ENCODE peak calls at places on chromosome 13, in six cellular contexts. One of them, this sample, is unnamed.

GRCh38 chr13:52016296-52016695 is 4.1 kb downstream of the ALG11 start:
- DNase-seq in Panc1: no peak
- DNase-seq in stomach: no peak
- DNase-seq in neural progenitor cell: no peak
- DNase-seq in heart right ventricle: no peak
- DNase-seq in body of pancreas: no peak
- DNase-seq in this sample: no peak

GRCh38 chr13:99085139-99085845 is 107.4 kb upstream of the DOCK9 start:
- DNase-seq in neural progenitor cell: peak
- DNase-seq in heart right ventricle: peak
- DNase-seq in body of pancreas: no peak
- DNase-seq in stomach: no peak
- DNase-seq in Panc1: no peak
- DNase-seq in this sample: no peak

GRCh38 chr13:111999352-111999751 is 67.6 kb upstream of the SOX1 start:
- DNase-seq in Panc1: no peak
- DNase-seq in heart right ventricle: no peak
- DNase-seq in stomach: no peak
- DNase-seq in body of pancreas: no peak
- DNase-seq in neural progenitor cell: no peak
- DNase-seq in this sample: no peak

GRCh38 chr13:55403887-55404487 is 1736.7 kb upstream of the PRR20A start:
- DNase-seq in stomach: no peak
- DNase-seq in neural progenitor cell: no peak
- DNase-seq in heart right ventricle: no peak
- DNase-seq in body of pancreas: no peak
- DNase-seq in Panc1: no peak
- DNase-seq in this sample: no peak

GRCh38 chr13:99526549-99526948 is 25.3 kb downstream of the TM9SF2 start:
- DNase-seq in neural progenitor cell: peak
- DNase-seq in stomach: no peak
- DNase-seq in body of pancreas: no peak
- DNase-seq in heart right ventricle: no peak
- DNase-seq in Panc1: no peak
- DNase-seq in this sample: no peak

GRCh38 chr13:24220086-24220703 is 59.7 kb downstream of the SPATA13 start:
- DNase-seq in Panc1: peak
- DNase-seq in neural progenitor cell: peak
- DNase-seq in stomach: peak
- DNase-seq in heart right ventricle: peak
- DNase-seq in body of pancreas: peak
- DNase-seq in this sample: peak

GRCh38 chr13:105817498-105817897 is 718.0 kb downstream of the EFNB2 start:
- DNase-seq in stomach: no peak
- DNase-seq in heart right ventricle: no peak
- DNase-seq in Panc1: no peak
- DNase-seq in neural progenitor cell: no peak
- DNase-seq in body of pancreas: no peak
- DNase-seq in this sample: no peak

GRCh38 chr13:52162279-52163101 is 3.1 kb upstream of the NEK3 start:
- DNase-seq in body of pancreas: no peak
- DNase-seq in heart right ventricle: no peak
- DNase-seq in neural progenitor cell: peak
- DNase-seq in stomach: no peak
- DNase-seq in Panc1: no peak
- DNase-seq in this sample: no peak

GRCh38 chr13:28542804-28543203 is 47.9 kb upstream of the FLT1 start:
- DNase-seq in neural progenitor cell: no peak
- DNase-seq in Panc1: no peak
- DNase-seq in heart right ventricle: no peak
- DNase-seq in stomach: no peak
- DNase-seq in body of pancreas: no peak
- DNase-seq in this sample: no peak

GRCh38 chr13:25466880-25467279 is 95.1 kb downstream of the ATP8A2 start:
- DNase-seq in Panc1: no peak
- DNase-seq in heart right ventricle: no peak
- DNase-seq in body of pancreas: no peak
- DNase-seq in stomach: no peak
- DNase-seq in neural progenitor cell: no peak
- DNase-seq in this sample: peak

GRCh38 chr13:108919036-108919907 is 289.9 kb downstream of the MYO16 start:
- DNase-seq in neural progenitor cell: no peak
- DNase-seq in Panc1: no peak
- DNase-seq in stomach: no peak
- DNase-seq in heart right ventricle: no peak
- DNase-seq in body of pancreas: no peak
- DNase-seq in this sample: no peak

GRCh38 chr13:64293923-64294322 is 2878.3 kb upstream of the PCDH20 start:
- DNase-seq in body of pancreas: no peak
- DNase-seq in Panc1: no peak
- DNase-seq in stomach: no peak
- DNase-seq in neural progenitor cell: no peak
- DNase-seq in heart right ventricle: no peak
- DNase-seq in this sample: no peak

GRCh38 chr13:38804536-38804935 is 117.7 kb downstream of the FREM2 start:
- DNase-seq in neural progenitor cell: no peak
- DNase-seq in stomach: no peak
- DNase-seq in body of pancreas: no peak
- DNase-seq in Panc1: no peak
- DNase-seq in heart right ventricle: no peak
- DNase-seq in this sample: no peak

GRCh38 chr13:42333613-42334328 is 61.8 kb downstream of the AKAP11 start:
- DNase-seq in heart right ventricle: no peak
- DNase-seq in Panc1: peak
- DNase-seq in body of pancreas: no peak
- DNase-seq in neural progenitor cell: peak
- DNase-seq in stomach: no peak
- DNase-seq in this sample: no peak

GRCh38 chr13:62123409-62123808 is 707.8 kb upstream of the PCDH20 start:
- DNase-seq in neural progenitor cell: no peak
- DNase-seq in Panc1: no peak
- DNase-seq in body of pancreas: no peak
- DNase-seq in stomach: no peak
- DNase-seq in heart right ventricle: no peak
- DNase-seq in this sample: no peak

GRCh38 chr13:93243375-93244063 is 16.9 kb downstream of the GPC6 start:
- DNase-seq in Panc1: no peak
- DNase-seq in neural progenitor cell: no peak
- DNase-seq in heart right ventricle: no peak
- DNase-seq in stomach: no peak
- DNase-seq in body of pancreas: no peak
- DNase-seq in this sample: no peak

GRCh38 chr13:43159007-43159406 is 135.6 kb downstream of the DNAJC15 start:
- DNase-seq in heart right ventricle: no peak
- DNase-seq in body of pancreas: no peak
- DNase-seq in stomach: no peak
- DNase-seq in Panc1: no peak
- DNase-seq in neural progenitor cell: no peak
- DNase-seq in this sample: no peak

GRCh38 chr13:94620286-94620896 is 18.7 kb downstream of the GPR180 start:
- DNase-seq in neural progenitor cell: peak
- DNase-seq in body of pancreas: no peak
- DNase-seq in stomach: no peak
- DNase-seq in heart right ventricle: no peak
- DNase-seq in Panc1: no peak
- DNase-seq in this sample: peak

GRCh38 chr13:78722700-78723099 is 63.7 kb upstream of the OBI1 start:
- DNase-seq in stomach: no peak
- DNase-seq in heart right ventricle: no peak
- DNase-seq in body of pancreas: no peak
- DNase-seq in Panc1: no peak
- DNase-seq in neural progenitor cell: no peak
- DNase-seq in this sample: no peak

GRCh38 chr13:49859568-49859967 is 67.1 kb upstream of the KPNA3 start:
- DNase-seq in heart right ventricle: no peak
- DNase-seq in body of pancreas: peak
- DNase-seq in stomach: no peak
- DNase-seq in neural progenitor cell: no peak
- DNase-seq in Panc1: no peak
- DNase-seq in this sample: no peak

GRCh38 chr13:73767191-73767741 is 366.9 kb downstream of the KLF12 start:
- DNase-seq in Panc1: no peak
- DNase-seq in heart right ventricle: no peak
- DNase-seq in stomach: no peak
- DNase-seq in body of pancreas: no peak
- DNase-seq in neural progenitor cell: peak
- DNase-seq in this sample: no peak

GRCh38 chr13:73767747-73768315 is 366.4 kb downstream of the KLF12 start:
- DNase-seq in neural progenitor cell: peak
- DNase-seq in body of pancreas: no peak
- DNase-seq in heart right ventricle: no peak
- DNase-seq in Panc1: no peak
- DNase-seq in stomach: no peak
- DNase-seq in this sample: peak

DNA sequence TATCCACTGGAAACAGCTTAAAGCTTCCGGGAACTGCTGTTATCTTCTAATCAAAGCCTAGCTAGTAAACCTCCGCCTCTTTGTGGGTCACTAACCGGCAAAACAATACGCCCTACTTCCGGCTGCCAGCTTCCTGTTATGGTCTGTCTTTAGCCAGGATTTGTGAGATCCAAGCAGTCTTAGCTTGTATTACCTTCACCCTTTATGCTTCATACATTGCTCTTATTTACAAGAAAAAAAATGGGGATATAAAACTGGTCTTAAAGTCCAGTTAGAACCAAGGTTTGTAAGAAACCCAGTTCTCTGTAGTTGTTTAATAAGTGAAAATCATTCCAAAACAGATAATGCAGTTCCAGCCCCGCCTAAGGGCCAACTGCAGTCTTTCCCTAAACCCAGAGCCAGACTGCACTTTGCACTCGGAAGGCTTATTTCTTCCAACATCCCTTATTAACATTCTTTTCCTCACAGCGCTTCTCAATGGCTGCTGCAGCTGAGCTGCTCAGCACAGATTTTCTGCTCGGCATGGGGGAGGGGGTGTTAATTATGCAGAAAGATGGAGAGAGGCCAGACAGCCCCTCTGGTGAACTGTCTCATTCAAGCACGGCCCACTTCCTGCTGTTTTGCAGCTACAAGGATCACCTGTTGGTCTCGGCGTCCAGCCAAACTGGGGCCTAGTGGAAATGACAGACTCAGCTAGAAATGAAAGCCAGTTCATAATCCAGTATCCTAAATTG is 368.4 kb downstream of the KLF12 start:
- DNase-seq in heart right ventricle: peak
- DNase-seq in Panc1: no peak
- DNase-seq in body of pancreas: peak
- DNase-seq in neural progenitor cell: peak
- DNase-seq in stomach: peak
- DNase-seq in this sample: peak
- H3K4me3 ChIP-seq in heart right ventricle: no peak
- H3K4me3 ChIP-seq in Panc1: no peak
- H3K4me3 ChIP-seq in body of pancreas: no peak
- H3K4me3 ChIP-seq in neural progenitor cell: peak
- H3K4me3 ChIP-seq in stomach: peak
- H3K4me3 ChIP-seq in this sample: peak

DNA sequence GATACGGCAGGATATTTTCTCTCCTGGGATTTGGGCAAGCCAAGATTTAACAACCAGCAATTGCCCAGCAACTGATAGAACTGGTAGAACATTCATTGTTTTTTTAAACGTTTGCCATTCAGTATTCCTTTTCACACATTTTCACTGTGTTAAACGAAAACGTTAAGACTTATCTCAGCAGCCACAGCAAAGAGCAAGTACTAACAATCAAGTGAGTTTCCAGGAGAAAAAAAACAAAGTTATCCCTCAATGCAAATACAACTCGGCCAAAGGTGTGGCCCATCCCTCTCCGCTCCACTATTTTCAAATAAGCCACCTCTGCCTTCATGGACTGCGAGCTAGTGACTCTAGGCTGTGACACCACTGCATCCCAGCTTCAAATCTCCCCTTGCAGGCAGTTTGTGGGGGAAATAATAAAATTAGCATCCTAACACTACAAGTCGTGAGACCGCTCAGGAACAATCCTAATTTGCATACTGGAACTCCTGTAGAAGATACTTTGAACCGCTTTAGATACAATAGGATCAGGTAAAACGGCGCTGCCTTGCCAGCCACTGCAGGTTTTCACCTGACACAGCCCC is 449 bp upstream of the RFXAP start:
- DNase-seq in stomach: no peak
- DNase-seq in Panc1: no peak
- DNase-seq in body of pancreas: no peak
- DNase-seq in neural progenitor cell: no peak
- DNase-seq in heart right ventricle: no peak
- DNase-seq in this sample: no peak
- H3K27ac ChIP-seq in stomach: peak
- H3K27ac ChIP-seq in Panc1: peak
- H3K27ac ChIP-seq in body of pancreas: peak
- H3K27ac ChIP-seq in neural progenitor cell: no peak
- H3K27ac ChIP-seq in heart right ventricle: peak
- H3K27ac ChIP-seq in this sample: no peak

GRCh38 chr13:27483421-27483820 is 33.1 kb upstream of the MTIF3 start:
- DNase-seq in body of pancreas: no peak
- DNase-seq in Panc1: no peak
- DNase-seq in stomach: no peak
- DNase-seq in heart right ventricle: no peak
- DNase-seq in neural progenitor cell: no peak
- DNase-seq in this sample: no peak

GRCh38 chr13:27482996-27483395 is 32.6 kb upstream of the MTIF3 start:
- DNase-seq in stomach: no peak
- DNase-seq in body of pancreas: no peak
- DNase-seq in neural progenitor cell: no peak
- DNase-seq in Panc1: no peak
- DNase-seq in heart right ventricle: no peak
- DNase-seq in this sample: peak

GRCh38 chr13:27489456-27489855 is 39.1 kb upstream of the MTIF3 start:
- DNase-seq in neural progenitor cell: no peak
- DNase-seq in stomach: no peak
- DNase-seq in body of pancreas: no peak
- DNase-seq in heart right ventricle: no peak
- DNase-seq in Panc1: no peak
- DNase-seq in this sample: no peak

GRCh38 chr13:27487776-27488175 is 37.4 kb upstream of the MTIF3 start:
- DNase-seq in Panc1: no peak
- DNase-seq in body of pancreas: no peak
- DNase-seq in neural progenitor cell: no peak
- DNase-seq in stomach: no peak
- DNase-seq in heart right ventricle: no peak
- DNase-seq in this sample: no peak
- TF ChIP-seq CTCF in Panc1: no peak
- TF ChIP-seq CTCF in body of pancreas: no peak
- TF ChIP-seq CTCF in neural progenitor cell: no peak
- TF ChIP-seq CTCF in stomach: no peak
- TF ChIP-seq CTCF in heart right ventricle: no peak
- TF ChIP-seq CTCF in this sample: no peak

GRCh38 chr13:22929391-22930126 is 251.2 kb upstream of the SGCG start:
- DNase-seq in stomach: no peak
- DNase-seq in body of pancreas: no peak
- DNase-seq in Panc1: no peak
- DNase-seq in neural progenitor cell: no peak
- DNase-seq in heart right ventricle: no peak
- DNase-seq in this sample: no peak

GRCh38 chr13:22931576-22931975 is 249.2 kb upstream of the SGCG start:
- DNase-seq in Panc1: no peak
- DNase-seq in heart right ventricle: no peak
- DNase-seq in neural progenitor cell: no peak
- DNase-seq in stomach: no peak
- DNase-seq in body of pancreas: no peak
- DNase-seq in this sample: no peak

GRCh38 chr13:22927008-22927393 is 253.8 kb upstream of the SGCG start:
- DNase-seq in heart right ventricle: no peak
- DNase-seq in body of pancreas: no peak
- DNase-seq in Panc1: no peak
- DNase-seq in stomach: no peak
- DNase-seq in neural progenitor cell: no peak
- DNase-seq in this sample: no peak

GRCh38 chr13:22926176-22927007 is 254.4 kb upstream of the SGCG start:
- DNase-seq in Panc1: no peak
- DNase-seq in body of pancreas: no peak
- DNase-seq in heart right ventricle: peak
- DNase-seq in neural progenitor cell: peak
- DNase-seq in stomach: no peak
- DNase-seq in this sample: no peak
- H3K4me3 ChIP-seq in Panc1: no peak
- H3K4me3 ChIP-seq in body of pancreas: no peak
- H3K4me3 ChIP-seq in heart right ventricle: peak
- H3K4me3 ChIP-seq in neural progenitor cell: peak
- H3K4me3 ChIP-seq in stomach: peak
- H3K4me3 ChIP-seq in this sample: no peak